ENCODE peak calls at places on chromosomes 16 and 17, in four cellular contexts. One of them, this sample, is unnamed.

GRCh38 chr17:30372755-30373154 is 6.0 kb upstream of the CPD start:
- DNase-seq in AG10803: peak
- DNase-seq in activated CD8-positive, alpha-beta T cell treated with anti-CD3 and anti-CD28 coated beads for 36 hours: peak
- DNase-seq in testis: no peak
- DNase-seq in this sample: no peak

GRCh38 chr17:22703204-22703603 is 1010.9 kb downstream of the KCNJ18 start:
- DNase-seq in AG10803: no peak
- DNase-seq in activated CD8-positive, alpha-beta T cell treated with anti-CD3 and anti-CD28 coated beads for 36 hours: no peak
- DNase-seq in testis: no peak
- DNase-seq in this sample: no peak

GRCh38 chr16:71895679-71896385 is 501 bp downstream of the IST1 start:
- DNase-seq in AG10803: peak
- DNase-seq in activated CD8-positive, alpha-beta T cell treated with anti-CD3 and anti-CD28 coated beads for 36 hours: peak
- DNase-seq in testis: no peak
- DNase-seq in this sample: peak

GRCh38 chr17:74599531-74599939 is 7.5 kb upstream of the CD300LD start:
- DNase-seq in AG10803: no peak
- DNase-seq in activated CD8-positive, alpha-beta T cell treated with anti-CD3 and anti-CD28 coated beads for 36 hours: no peak
- DNase-seq in testis: no peak
- DNase-seq in this sample: peak

GRCh38 chr16:86214326-86215232 is 295.7 kb upstream of the FOXF1 start:
- DNase-seq in AG10803: peak
- DNase-seq in activated CD8-positive, alpha-beta T cell treated with anti-CD3 and anti-CD28 coated beads for 36 hours: no peak
- DNase-seq in testis: peak
- DNase-seq in this sample: no peak

GRCh38 chr17:76491271-76492184 is 9.7 kb downstream of the RHBDF2 start:
- DNase-seq in AG10803: no peak
- DNase-seq in activated CD8-positive, alpha-beta T cell treated with anti-CD3 and anti-CD28 coated beads for 36 hours: peak
- DNase-seq in testis: no peak
- DNase-seq in this sample: no peak

GRCh38 chr16:68486671-68487495 is 38.6 kb upstream of the SMPD3 start:
- DNase-seq in AG10803: no peak
- DNase-seq in activated CD8-positive, alpha-beta T cell treated with anti-CD3 and anti-CD28 coated beads for 36 hours: no peak
- DNase-seq in testis: no peak
- DNase-seq in this sample: peak

GRCh38 chr17:80026359-80027042 is 9.2 kb downstream of the TBC1D16 start:
- DNase-seq in AG10803: no peak
- DNase-seq in activated CD8-positive, alpha-beta T cell treated with anti-CD3 and anti-CD28 coated beads for 36 hours: no peak
- DNase-seq in testis: peak
- DNase-seq in this sample: no peak

GRCh38 chr17:51703364-51704341 is 443.3 kb downstream of the UTP18 start:
- DNase-seq in AG10803: no peak
- DNase-seq in activated CD8-positive, alpha-beta T cell treated with anti-CD3 and anti-CD28 coated beads for 36 hours: no peak
- DNase-seq in testis: peak
- DNase-seq in this sample: no peak

GRCh38 chr17:60640503-60640902 is 37.1 kb upstream of the BCAS3 start:
- DNase-seq in AG10803: peak
- DNase-seq in activated CD8-positive, alpha-beta T cell treated with anti-CD3 and anti-CD28 coated beads for 36 hours: no peak
- DNase-seq in testis: no peak
- DNase-seq in this sample: no peak

GRCh38 chr16:68760671-68761275 is 23.7 kb downstream of the CDH1 start:
- DNase-seq in AG10803: no peak
- DNase-seq in activated CD8-positive, alpha-beta T cell treated with anti-CD3 and anti-CD28 coated beads for 36 hours: peak
- DNase-seq in testis: no peak
- DNase-seq in this sample: no peak

GRCh38 chr17:82267575-82268379 is 5.7 kb downstream of the CSNK1D start:
- DNase-seq in AG10803: peak
- DNase-seq in activated CD8-positive, alpha-beta T cell treated with anti-CD3 and anti-CD28 coated beads for 36 hours: peak
- DNase-seq in testis: peak
- DNase-seq in this sample: no peak

GRCh38 chr17:33225509-33225908 is 67.6 kb downstream of the ASIC2 start:
- DNase-seq in AG10803: no peak
- DNase-seq in activated CD8-positive, alpha-beta T cell treated with anti-CD3 and anti-CD28 coated beads for 36 hours: no peak
- DNase-seq in testis: peak
- DNase-seq in this sample: no peak

GRCh38 chr16:23527961-23528634 is 17.8 kb upstream of the GGA2 start:
- DNase-seq in AG10803: no peak
- DNase-seq in activated CD8-positive, alpha-beta T cell treated with anti-CD3 and anti-CD28 coated beads for 36 hours: no peak
- DNase-seq in testis: no peak
- DNase-seq in this sample: no peak

GRCh38 chr16:64977211-64977920 is 144.5 kb downstream of the CDH11 start:
- DNase-seq in AG10803: peak
- DNase-seq in activated CD8-positive, alpha-beta T cell treated with anti-CD3 and anti-CD28 coated beads for 36 hours: no peak
- DNase-seq in testis: no peak
- DNase-seq in this sample: no peak

GRCh38 chr16:3021449-3022207 is 1.5 kb downstream of the TNFRSF12A start:
- DNase-seq in AG10803: peak
- DNase-seq in activated CD8-positive, alpha-beta T cell treated with anti-CD3 and anti-CD28 coated beads for 36 hours: peak
- DNase-seq in testis: peak
- DNase-seq in this sample: peak

GRCh38 chr17:39782481-39782880 is 44.7 kb downstream of the GRB7 start:
- DNase-seq in AG10803: no peak
- DNase-seq in activated CD8-positive, alpha-beta T cell treated with anti-CD3 and anti-CD28 coated beads for 36 hours: no peak
- DNase-seq in testis: no peak
- DNase-seq in this sample: no peak

GRCh38 chr17:73474370-73474988 is 162.7 kb upstream of the CDC42EP4 start:
- DNase-seq in AG10803: peak
- DNase-seq in activated CD8-positive, alpha-beta T cell treated with anti-CD3 and anti-CD28 coated beads for 36 hours: peak
- DNase-seq in testis: peak
- DNase-seq in this sample: peak

GRCh38 chr17:78780852-78781338 is 1.2 kb downstream of the CYTH1 start:
- DNase-seq in AG10803: no peak
- DNase-seq in activated CD8-positive, alpha-beta T cell treated with anti-CD3 and anti-CD28 coated beads for 36 hours: peak
- DNase-seq in testis: no peak
- DNase-seq in this sample: no peak

GRCh38 chr16:86977076-86977676 is 340.0 kb downstream of the C16orf95 start:
- DNase-seq in AG10803: no peak
- DNase-seq in activated CD8-positive, alpha-beta T cell treated with anti-CD3 and anti-CD28 coated beads for 36 hours: no peak
- DNase-seq in testis: no peak
- DNase-seq in this sample: peak

GRCh38 chr16:77674888-77675287 is 47.4 kb upstream of the NUDT7 start:
- DNase-seq in AG10803: peak
- DNase-seq in activated CD8-positive, alpha-beta T cell treated with anti-CD3 and anti-CD28 coated beads for 36 hours: no peak
- DNase-seq in testis: no peak
- DNase-seq in this sample: no peak

DNA sequence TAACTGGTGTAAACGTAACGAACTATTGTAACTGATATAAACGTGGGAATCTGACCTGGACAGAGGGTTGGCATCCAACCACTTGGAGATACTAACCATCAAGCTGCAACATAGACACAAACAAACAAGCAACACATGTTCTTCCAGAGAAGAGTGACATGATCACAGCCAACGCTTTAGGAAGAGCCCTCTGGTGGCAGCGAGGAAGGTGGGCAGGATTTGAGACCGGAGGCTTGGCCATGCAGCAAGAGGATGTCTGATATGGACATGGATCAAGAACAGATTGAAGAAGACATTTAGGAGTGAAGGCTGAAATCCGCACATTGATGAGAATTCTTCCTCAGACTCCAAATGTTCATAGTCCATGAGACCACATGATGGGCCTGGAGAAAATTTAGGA is 40.3 kb upstream of the TNRC6A start:
- DNase-seq in AG10803: peak
- DNase-seq in activated CD8-positive, alpha-beta T cell treated with anti-CD3 and anti-CD28 coated beads for 36 hours: peak
- DNase-seq in testis: peak
- DNase-seq in this sample: peak
- TF ChIP-seq CTCF in AG10803: peak
- TF ChIP-seq CTCF in activated CD8-positive, alpha-beta T cell treated with anti-CD3 and anti-CD28 coated beads for 36 hours: peak
- TF ChIP-seq CTCF in testis: peak
- TF ChIP-seq CTCF in this sample: peak

GRCh38 chr17:14297161-14297851 is 3.6 kb upstream of the HS3ST3B1 start:
- DNase-seq in AG10803: peak
- DNase-seq in activated CD8-positive, alpha-beta T cell treated with anti-CD3 and anti-CD28 coated beads for 36 hours: peak
- DNase-seq in testis: no peak
- DNase-seq in this sample: peak

GRCh38 chr17:14298221-14298994 is 2.5 kb upstream of the HS3ST3B1 start:
- DNase-seq in AG10803: no peak
- DNase-seq in activated CD8-positive, alpha-beta T cell treated with anti-CD3 and anti-CD28 coated beads for 36 hours: no peak
- DNase-seq in testis: no peak
- DNase-seq in this sample: peak

GRCh38 chr17:14295676-14296075 is 5.2 kb upstream of the HS3ST3B1 start:
- DNase-seq in AG10803: no peak
- DNase-seq in activated CD8-positive, alpha-beta T cell treated with anti-CD3 and anti-CD28 coated beads for 36 hours: no peak
- DNase-seq in testis: no peak
- DNase-seq in this sample: no peak

GRCh38 chr17:14296511-14296910 is 4.4 kb upstream of the HS3ST3B1 start:
- DNase-seq in AG10803: no peak
- DNase-seq in activated CD8-positive, alpha-beta T cell treated with anti-CD3 and anti-CD28 coated beads for 36 hours: no peak
- DNase-seq in testis: no peak
- DNase-seq in this sample: no peak

DNA sequence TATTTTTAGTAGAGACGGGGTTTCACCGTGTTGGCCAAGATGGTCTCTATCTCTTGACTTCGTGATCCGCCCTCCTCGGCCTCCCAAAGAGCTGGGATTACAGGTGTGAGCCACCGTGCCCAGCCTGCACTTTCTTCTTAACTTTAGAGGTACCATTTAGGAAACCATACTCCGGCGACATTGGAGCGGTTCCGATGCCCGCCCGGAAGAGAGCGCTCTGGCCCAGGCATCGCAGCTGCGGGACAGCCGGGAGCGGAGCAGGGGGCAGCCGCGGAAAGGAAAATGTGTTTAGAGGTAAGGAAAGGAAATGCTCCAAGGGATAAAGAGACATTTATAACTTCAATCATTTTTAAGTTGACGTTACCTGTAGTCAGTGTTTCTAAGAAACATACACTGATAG is 6.0 kb upstream of the HS3ST3B1 start:
- DNase-seq in AG10803: no peak
- DNase-seq in activated CD8-positive, alpha-beta T cell treated with anti-CD3 and anti-CD28 coated beads for 36 hours: no peak
- DNase-seq in testis: no peak
- DNase-seq in this sample: no peak
- TF ChIP-seq CTCF in AG10803: no peak
- TF ChIP-seq CTCF in activated CD8-positive, alpha-beta T cell treated with anti-CD3 and anti-CD28 coated beads for 36 hours: no peak
- TF ChIP-seq CTCF in testis: no peak
- TF ChIP-seq CTCF in this sample: no peak

GRCh38 chr17:31486351-31487062 is 95.0 kb downstream of the RAB11FIP4 start:
- DNase-seq in AG10803: no peak
- DNase-seq in activated CD8-positive, alpha-beta T cell treated with anti-CD3 and anti-CD28 coated beads for 36 hours: no peak
- DNase-seq in testis: no peak
- DNase-seq in this sample: no peak
- TF ChIP-seq CTCF in AG10803: no peak
- TF ChIP-seq CTCF in activated CD8-positive, alpha-beta T cell treated with anti-CD3 and anti-CD28 coated beads for 36 hours: no peak
- TF ChIP-seq CTCF in testis: no peak
- TF ChIP-seq CTCF in this sample: no peak

GRCh38 chr17:50596191-50597037 is 35.9 kb downstream of the CACNA1G start:
- DNase-seq in AG10803: no peak
- DNase-seq in activated CD8-positive, alpha-beta T cell treated with anti-CD3 and anti-CD28 coated beads for 36 hours: no peak
- DNase-seq in testis: no peak
- DNase-seq in this sample: peak
- TF ChIP-seq CTCF in AG10803: no peak
- TF ChIP-seq CTCF in activated CD8-positive, alpha-beta T cell treated with anti-CD3 and anti-CD28 coated beads for 36 hours: peak
- TF ChIP-seq CTCF in testis: no peak
- TF ChIP-seq CTCF in this sample: peak

GRCh38 chr16:30961384-30961783 is 3.8 kb downstream of the SETD1A start:
- DNase-seq in AG10803: no peak
- DNase-seq in activated CD8-positive, alpha-beta T cell treated with anti-CD3 and anti-CD28 coated beads for 36 hours: no peak
- DNase-seq in testis: no peak
- DNase-seq in this sample: no peak

GRCh38 chr16:30958164-30959083 is 870 bp downstream of the SETD1A start:
- DNase-seq in AG10803: peak
- DNase-seq in activated CD8-positive, alpha-beta T cell treated with anti-CD3 and anti-CD28 coated beads for 36 hours: peak
- DNase-seq in testis: peak
- DNase-seq in this sample: peak

GRCh38 chr16:30954993-30955392 is 2.6 kb upstream of the SETD1A start:
- DNase-seq in AG10803: no peak
- DNase-seq in activated CD8-positive, alpha-beta T cell treated with anti-CD3 and anti-CD28 coated beads for 36 hours: no peak
- DNase-seq in testis: no peak
- DNase-seq in this sample: no peak

GRCh38 chr16:30956601-30957455 is 726 bp upstream of the SETD1A start:
- DNase-seq in AG10803: peak
- DNase-seq in activated CD8-positive, alpha-beta T cell treated with anti-CD3 and anti-CD28 coated beads for 36 hours: peak
- DNase-seq in testis: peak
- DNase-seq in this sample: peak

DNA sequence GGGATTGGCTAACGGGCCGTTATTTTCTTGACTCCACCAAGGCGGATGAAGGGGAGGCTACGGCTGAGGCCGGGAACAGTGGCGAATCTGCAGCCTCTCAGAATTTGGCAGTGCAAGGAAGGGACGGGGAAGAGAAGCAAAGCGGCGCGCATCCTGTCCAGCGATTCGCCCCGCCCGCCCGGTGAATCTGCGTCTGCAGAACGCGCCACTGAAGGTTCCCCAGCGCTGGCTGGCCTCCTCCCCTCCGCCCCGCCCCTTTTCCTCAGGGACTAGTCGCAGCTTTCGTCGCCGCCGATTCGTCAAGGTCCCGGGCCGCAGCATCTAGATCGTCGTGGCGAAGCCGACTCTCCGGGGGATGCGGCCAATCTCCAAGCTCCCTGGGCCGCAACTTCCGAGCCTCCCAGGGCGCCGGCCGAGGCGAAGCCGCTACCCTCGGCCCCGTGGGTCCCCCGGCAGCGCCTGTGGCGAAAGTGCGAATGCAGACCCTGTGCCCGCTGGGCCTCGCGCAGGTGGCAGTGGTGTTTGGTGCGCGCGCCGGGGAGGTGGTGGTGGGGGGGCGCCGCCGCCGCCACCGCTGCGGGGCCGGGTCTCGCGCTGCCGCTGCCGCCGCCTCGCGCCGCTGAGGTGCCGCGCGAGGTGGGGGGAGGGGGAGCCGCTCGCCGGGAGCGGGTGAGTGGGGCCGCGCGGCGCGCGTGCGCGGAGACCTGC is at the start of gene SETD1A:
- DNase-seq in AG10803: peak
- DNase-seq in activated CD8-positive, alpha-beta T cell treated with anti-CD3 and anti-CD28 coated beads for 36 hours: peak
- DNase-seq in testis: peak
- DNase-seq in this sample: peak
- TF ChIP-seq CTCF in AG10803: no peak
- TF ChIP-seq CTCF in activated CD8-positive, alpha-beta T cell treated with anti-CD3 and anti-CD28 coated beads for 36 hours: no peak
- TF ChIP-seq CTCF in testis: peak
- TF ChIP-seq CTCF in this sample: no peak

GRCh38 chr16:21301168-21301894 is 23.2 kb upstream of the CRYM start:
- DNase-seq in AG10803: peak
- DNase-seq in activated CD8-positive, alpha-beta T cell treated with anti-CD3 and anti-CD28 coated beads for 36 hours: peak
- DNase-seq in testis: peak
- DNase-seq in this sample: peak
- TF ChIP-seq CTCF in AG10803: peak
- TF ChIP-seq CTCF in activated CD8-positive, alpha-beta T cell treated with anti-CD3 and anti-CD28 coated beads for 36 hours: no peak
- TF ChIP-seq CTCF in testis: no peak
- TF ChIP-seq CTCF in this sample: no peak

GRCh38 chr16:75464130-75464918 is at the start of gene TMEM170A:
- DNase-seq in AG10803: peak
- DNase-seq in activated CD8-positive, alpha-beta T cell treated with anti-CD3 and anti-CD28 coated beads for 36 hours: peak
- DNase-seq in testis: peak
- DNase-seq in this sample: peak
- TF ChIP-seq CTCF in AG10803: peak
- TF ChIP-seq CTCF in activated CD8-positive, alpha-beta T cell treated with anti-CD3 and anti-CD28 coated beads for 36 hours: peak
- TF ChIP-seq CTCF in testis: peak
- TF ChIP-seq CTCF in this sample: peak